ENCODE peak calls at places on chromosomes 7 and 10, in five cellular contexts. Z, L, M, F and X are unnamed samples. For H3K27me3, the result is how much of the 10 kb centered on the place peaks cover.

GRCh38 chr10:77236700-77237099 is 400.9 kb downstream of the KCNMA1 start:
- DNase-seq in Z (no peak), L (no peak), M (no peak), F (no peak), X (no peak)

GRCh38 chr7:2037805-2038635 is 194.7 kb downstream of the MAD1L1 start:
- DNase-seq in Z (peak), L (no peak), M (peak), F (no peak), X (no peak)

GRCh38 chr10:80154978-80155695 is 22.6 kb downstream of the PLAC9 start:
- DNase-seq in Z (no peak), L (no peak), M (no peak), F (no peak), X (peak)

GRCh38 chr10:72039377-72039776 is 49.0 kb downstream of the SPOCK2 start:
- DNase-seq in Z (no peak), L (no peak), M (no peak), F (no peak), X (no peak)

GRCh38 chr7:40899151-40899550 is 764.3 kb downstream of the SUGCT start:
- DNase-seq in Z (no peak), L (no peak), M (no peak), F (no peak), X (peak)

GRCh38 chr10:50604049-50604640 is 19.6 kb downstream of the SGMS1 start:
- DNase-seq in Z (no peak), L (no peak), M (no peak), F (no peak), X (no peak)

GRCh38 chr7:156474241-156474743 is 166.3 kb upstream of the RNF32 start:
- DNase-seq in Z (no peak), L (no peak), M (peak), F (no peak), X (no peak)

GRCh38 chr7:91264083-91264923 is at the start of gene FZD1:
- DNase-seq in Z (peak), L (peak), M (peak), F (peak), X (peak)

GRCh38 chr7:43905954-43906326 is 456 bp downstream of the URGCP start:
- DNase-seq in Z (peak), L (peak), M (peak), F (peak), X (no peak)

GRCh38 chr7:115350764-115351163 is 428.9 kb downstream of the MDFIC start:
- DNase-seq in Z (no peak), L (no peak), M (peak), F (no peak), X (no peak)

GRCh38 chr7:27185708-27186449 is 847 bp upstream of the HOXA11 start:
- DNase-seq in Z (no peak), L (no peak), M (peak), F (peak), X (peak)

GRCh38 chr7:82325416-82325815 is 118.2 kb downstream of the CACNA2D1 start:
- DNase-seq in Z (no peak), L (no peak), M (no peak), F (no peak), X (no peak)

GRCh38 chr7:7293092-7293491 is 110.7 kb downstream of the C1GALT1 start:
- DNase-seq in Z (no peak), L (no peak), M (no peak), F (no peak), X (no peak)

GRCh38 chr7:150955519-150956394 is 22.4 kb downstream of the KCNH2 start:
- DNase-seq in Z (peak), L (no peak), M (no peak), F (peak), X (no peak)

GRCh38 chr7:68564741-68565140 is 1033.5 kb upstream of the AUTS2 start:
- DNase-seq in Z (no peak), L (no peak), M (no peak), F (no peak), X (no peak)

GRCh38 chr10:79328737-79329504 is 18.3 kb upstream of the PPIF start:
- DNase-seq in Z (no peak), L (no peak), M (no peak), F (peak), X (no peak)

GRCh38 chr7:70712942-70713341 is 419.0 kb upstream of the GALNT17 start:
- DNase-seq in Z (no peak), L (no peak), M (no peak), F (peak), X (no peak)

GRCh38 chr7:2629740-2630681 is 1.8 kb upstream of the TTYH3 start:
- DNase-seq in Z (no peak), L (no peak), M (no peak), F (peak), X (peak)

GRCh38 chr7:73919694-73920375 is 58.9 kb downstream of the TMEM270 start:
- DNase-seq in Z (no peak), L (no peak), M (no peak), F (no peak), X (no peak)

GRCh38 chr10:133325761-133326463 is 10.8 kb downstream of the CALY start:
- DNase-seq in Z (no peak), L (no peak), M (no peak), F (no peak), X (no peak)

GRCh38 chr10:24503627-24504320 is 219.9 kb downstream of the ARHGAP21 start:
- DNase-seq in Z (no peak), L (no peak), M (peak), F (peak), X (no peak)

GRCh38 chr10:44552716-44553115 is 167.8 kb upstream of the CXCL12 start:
- DNase-seq in Z (no peak), L (no peak), M (no peak), F (no peak), X (no peak)

GRCh38 chr7:140342732-140343514 is 55.4 kb downstream of the SLC37A3 start:
- DNase-seq in Z (no peak), L (no peak), M (peak), F (peak), X (no peak)

GRCh38 chr10:17872191-17873091 is 63.3 kb downstream of the MRC1 start:
- DNase-seq in Z (no peak), L (no peak), M (peak), F (peak), X (no peak)

GRCh38 chr7:135761751-135762488 is 13.3 kb upstream of the FAM180A start:
- DNase-seq in Z (no peak), L (no peak), M (peak), F (no peak), X (no peak)

GRCh38 chr10:105189464-105189800 is 548.3 kb downstream of the SORCS3 start:
- DNase-seq in Z (no peak), L (no peak), M (no peak), F (no peak), X (no peak)

GRCh38 chr7:78151229-78151628 is 352.7 kb downstream of the PHTF2 start:
- DNase-seq in Z (no peak), L (no peak), M (no peak), F (no peak), X (no peak)

GRCh38 chr7:7956531-7957221 is 11.9 kb upstream of the GLCCI1 start:
- DNase-seq in Z (no peak), L (no peak), M (peak), F (no peak), X (no peak)

GRCh38 chr10:119206603-119207366 is 586 bp upstream of the GRK5 start:
- DNase-seq in Z (peak), L (peak), M (peak), F (peak), X (peak)

GRCh38 chr7:21281193-21281592 is 146.7 kb upstream of the SP4 start:
- DNase-seq in Z (no peak), L (no peak), M (no peak), F (no peak), X (no peak)

GRCh38 chr10:131653550-131654470 is 247.0 kb upstream of the PPP2R2D start:
- DNase-seq in Z (no peak), L (no peak), M (no peak), F (no peak), X (no peak)

GRCh38 chr7:111853231-111853990 is 291.1 kb upstream of the IMMP2L start:
- DNase-seq in Z (no peak), L (no peak), M (no peak), F (no peak), X (no peak)

GRCh38 chr10:127498081-127498480 is 51.0 kb upstream of the NPS start:
- DNase-seq in Z (no peak), L (no peak), M (no peak), F (no peak), X (no peak)

GRCh38 chr10:113059001-113059780 is 109.1 kb downstream of the TCF7L2 start:
- DNase-seq in Z (peak), L (no peak), M (peak), F (no peak), X (no peak)

GRCh38 chr7:84792232-84792882 is 394.5 kb downstream of the SEMA3D start:
- DNase-seq in Z (no peak), L (no peak), M (no peak), F (no peak), X (no peak)

GRCh38 chr10:23191764-23192395 is at the start of gene PTF1A:
- DNase-seq in Z (no peak), L (no peak), M (no peak), F (no peak), X (no peak)
- TF ChIP-seq POLR2A in Z (no peak), L (no peak), M (no peak), F (no peak), X (no peak)

GRCh38 chr10:100896876-100897461 is 15.8 kb upstream of the SLF2 start:
- DNase-seq in Z (no peak), L (no peak), M (no peak), F (no peak), X (no peak)

GRCh38 chr10:100894033-100894432 is 18.7 kb upstream of the SLF2 start:
- DNase-seq in Z (no peak), L (peak), M (no peak), F (peak), X (peak)

GRCh38 chr10:100894589-100895294 is 18.0 kb upstream of the SLF2 start:
- DNase-seq in Z (no peak), L (peak), M (no peak), F (peak), X (no peak)

GRCh38 chr10:100895896-100896295 is 16.9 kb upstream of the SLF2 start:
- DNase-seq in Z (no peak), L (no peak), M (no peak), F (no peak), X (no peak)

DNA sequence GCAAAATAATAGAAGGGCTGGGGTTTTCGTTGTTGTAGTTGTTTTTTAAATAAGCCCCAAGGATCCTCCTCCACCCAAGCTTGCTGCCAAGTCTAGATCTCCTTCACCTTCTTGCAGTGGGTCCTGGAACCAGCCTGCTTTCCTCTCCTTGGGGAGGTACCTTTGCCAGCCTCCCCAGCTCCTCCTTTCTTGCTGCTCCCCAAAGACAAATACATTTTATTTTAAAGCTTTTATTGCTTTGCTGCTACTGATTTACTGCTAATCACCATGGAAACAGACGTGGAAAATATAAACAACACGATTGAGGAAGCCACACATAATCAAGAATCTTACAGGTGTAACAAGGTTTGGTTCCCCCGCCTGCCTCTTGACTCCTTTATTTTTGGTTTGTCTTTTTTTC is 17.4 kb upstream of the SLF2 start:
- DNase-seq in Z (no peak), L (no peak), M (no peak), F (peak), X (peak)
- H3K27me3 ChIP-seq in Z (under half), L (under half), M (under half), F (under half), X (under half)

GRCh38 chr10:26931223-26931622 is 70.5 kb upstream of the ABI1 start:
- DNase-seq in Z (no peak), L (peak), M (no peak), F (peak), X (no peak)
- H3K4me3 ChIP-seq in Z (no peak), L (peak), M (no peak), F (no peak), X (peak)

GRCh38 chr10:5447611-5448071 is 35.3 kb downstream of the NET1 start:
- DNase-seq in Z (no peak), L (no peak), M (peak), F (no peak), X (no peak)
- TF ChIP-seq POLR2A in Z (no peak), L (peak), M (no peak), F (peak), X (no peak)